ENCODE peak calls at places on chromosomes 4 and X, in seven cellular contexts. I is CD8-positive, alpha-beta T cell; L is GM23248; M is germinal center; E is fibroblast of villous mesenchyme; S is anterior cingulate cortex; A is activated T-cell treated with anti-CD3 and anti-CD28 coated beads, Interleukin-2, amount 50 U/mL, for 72 hours. J is an unnamed sample.

GRCh38 chrX:14546190-14546589 is 16.9 kb downstream of the GLRA2 start:
- DNase-seq in I (no peak), L (no peak), M (no peak), E (no peak), S (no peak), A (no peak), J (no peak)

GRCh38 chr4:97866821-97867556 is 276.3 kb downstream of the STPG2 start:
- DNase-seq in I (no peak), L (no peak), M (no peak), E (no peak), S (no peak), A (no peak), J (no peak)

GRCh38 chr4:180664766-180665368 is 1578.3 kb upstream of the TENM3 start:
- DNase-seq in I (no peak), L (peak), M (peak), E (peak), S (peak), A (peak), J (peak)

GRCh38 chr4:30821275-30821674 is 101.1 kb downstream of the PCDH7 start:
- DNase-seq in I (no peak), L (no peak), M (no peak), E (no peak), S (no peak), A (no peak), J (no peak)

GRCh38 chr4:55758570-55758969 is 61.0 kb upstream of the EXOC1L start:
- DNase-seq in I (no peak), L (peak), M (no peak), E (no peak), S (no peak), A (no peak), J (no peak)

GRCh38 chrX:18617351-18617750 is 54.6 kb downstream of the RS1 start:
- DNase-seq in I (no peak), L (peak), M (no peak), E (peak), S (no peak), A (no peak), J (peak)

GRCh38 chrX:42094208-42094607 is 170.9 kb upstream of the CASK start:
- DNase-seq in I (no peak), L (peak), M (no peak), E (peak), S (no peak), A (no peak), J (no peak)

GRCh38 chr4:155687380-155687982 is 20.8 kb downstream of the GUCY1A1 start:
- DNase-seq in I (no peak), L (no peak), M (no peak), E (no peak), S (no peak), A (no peak), J (no peak)

GRCh38 chrX:19535481-19535880 is 20.2 kb upstream of the MAP3K15 start:
- DNase-seq in I (no peak), L (peak), M (no peak), E (peak), S (no peak), A (no peak), J (peak)

GRCh38 chr4:140689628-140690027 is 66.6 kb downstream of the TBC1D9 start:
- DNase-seq in I (no peak), L (no peak), M (no peak), E (no peak), S (no peak), A (no peak), J (no peak)

J was measured in iPS-NIHi11.